ENCODE peak calls at places on chromosomes 12 and 14, in four cellular contexts. W, V, P and R are unnamed samples. For H3K4me1, the result is how much of the 10 kb centered on the place peaks cover.

GRCh38 chr14:70013269-70013873 is 134.2 kb downstream of the SMOC1 start:
- DNase-seq in W (peak), V (no peak), P (peak), R (no peak)

GRCh38 chr12:105433804-105434203 is 103.3 kb downstream of the C12orf75 start:
- DNase-seq in W (peak), V (no peak), P (no peak), R (no peak)

GRCh38 chr14:22994762-22995275 is 12.5 kb upstream of the AJUBA start:
- DNase-seq in W (peak), V (no peak), P (no peak), R (no peak)

GRCh38 chr14:65301862-65302539 is 110.5 kb upstream of the FUT8 start:
- DNase-seq in W (no peak), V (no peak), P (no peak), R (peak)

GRCh38 chr14:21087294-21088091 is 11.0 kb downstream of the ZNF219 start:
- DNase-seq in W (peak), V (no peak), P (no peak), R (no peak)

GRCh38 chr12:116136340-116136739 is 141.2 kb downstream of the MED13L start:
- DNase-seq in W (peak), V (no peak), P (no peak), R (no peak)

GRCh38 chr14:68979722-68980552 is 835 bp upstream of the ACTN1 start:
- DNase-seq in W (peak), V (peak), P (peak), R (peak)

GRCh38 chr14:46472261-46472660 is 179.3 kb downstream of the RPL10L start:
- DNase-seq in W (no peak), V (no peak), P (no peak), R (no peak)

GRCh38 chr14:54117401-54117800 is 160.8 kb upstream of the BMP4 start:
- DNase-seq in W (no peak), V (no peak), P (no peak), R (no peak)

GRCh38 chr14:69573205-69573840 is 1.3 kb downstream of the CCDC177 start:
- DNase-seq in W (no peak), V (no peak), P (no peak), R (no peak)

GRCh38 chr14:37584211-37585100 is 10.6 kb downstream of the FOXA1 start:
- DNase-seq in W (no peak), V (no peak), P (peak), R (peak)

GRCh38 chr12:124740691-124741137 is 123.0 kb downstream of the SCARB1 start:
- DNase-seq in W (peak), V (peak), P (no peak), R (no peak)

GRCh38 chr12:90510948-90511347 is 444.0 kb downstream of the CCER1 start:
- DNase-seq in W (peak), V (no peak), P (no peak), R (no peak)

DNA sequence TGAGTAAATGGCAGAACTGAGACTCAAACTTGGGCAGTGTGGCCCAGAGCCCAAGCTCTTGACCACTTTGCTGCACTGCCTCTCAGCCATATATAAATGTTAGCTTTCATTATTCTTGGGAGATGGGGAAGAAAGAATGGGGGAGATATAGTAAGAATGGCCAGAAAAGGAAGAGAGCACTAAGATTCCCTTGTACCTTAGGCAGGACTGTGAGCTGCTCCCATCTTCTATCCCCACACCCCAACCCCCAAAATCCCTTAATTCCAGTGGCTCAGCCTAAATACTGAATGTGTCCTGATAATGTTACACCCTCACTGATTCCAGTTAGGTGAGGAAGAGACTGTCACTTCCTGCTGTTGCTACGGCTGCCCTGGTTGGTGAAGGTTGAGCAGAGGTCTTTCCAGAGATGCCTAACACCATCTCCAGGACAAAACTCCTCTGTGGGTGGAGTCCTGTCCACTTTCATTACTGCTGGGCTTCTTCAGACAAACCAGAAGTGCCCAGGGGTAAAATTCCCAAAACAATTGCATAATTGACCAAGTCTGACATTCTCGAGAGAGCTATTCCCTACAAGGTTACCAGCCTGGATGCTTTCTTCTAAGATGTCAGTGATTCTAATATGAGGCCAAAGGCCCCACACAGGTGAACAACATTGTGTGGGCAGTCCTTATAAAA is 51.8 kb downstream of the GNG2 start:
- DNase-seq in W (no peak), V (no peak), P (no peak), R (no peak)
- H3K4me1 ChIP-seq in W (under half), V (under half), P (under half), R (under half)

GRCh38 chr14:44449694-44450093 is 57.4 kb downstream of the FSCB start:
- DNase-seq in W (no peak), V (no peak), P (peak), R (peak)
- TF ChIP-seq CTCF in W (no peak), V (no peak), P (no peak), R (no peak)

DNA sequence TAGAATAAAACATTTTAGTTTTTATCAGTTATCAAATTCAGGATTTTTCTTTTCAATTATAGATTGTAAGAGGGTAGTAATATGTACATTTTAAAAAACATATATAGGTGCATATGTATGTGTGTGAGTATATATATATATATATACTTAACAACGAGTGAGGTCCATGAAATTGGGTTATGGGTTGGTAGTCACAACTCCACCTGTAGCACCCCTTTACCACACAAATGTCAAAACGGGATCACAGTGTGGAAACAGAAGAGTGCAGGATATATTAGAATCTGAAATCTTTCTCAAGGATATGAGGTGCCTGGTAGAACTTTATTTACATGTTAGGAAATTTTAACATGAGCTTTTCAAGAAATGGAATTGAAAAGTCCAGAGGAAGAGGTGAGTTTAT is 31.3 kb downstream of the MIA2 start:
- DNase-seq in W (peak), V (no peak), P (peak), R (no peak)
- H3K4me3 ChIP-seq in W (no peak), V (peak), P (no peak), R (no peak)

DNA sequence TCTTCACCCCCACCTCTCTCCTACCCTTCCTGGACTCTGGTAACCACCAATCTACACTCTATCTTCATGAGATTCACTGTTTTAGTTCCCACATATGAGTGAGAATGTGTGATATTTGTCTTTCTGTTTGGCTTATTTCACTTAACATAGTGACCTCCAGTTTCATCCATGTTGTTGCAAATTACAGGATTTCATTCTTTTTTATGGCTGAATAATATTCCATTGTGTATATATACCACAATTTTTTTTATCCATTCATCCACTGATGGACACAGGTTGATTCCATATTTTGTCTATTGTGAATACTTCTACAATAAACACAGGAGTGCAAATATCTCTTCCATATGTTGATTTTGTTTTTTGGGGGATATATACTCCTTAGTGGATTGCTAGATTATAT is 140.5 kb downstream of the OTOGL start:
- DNase-seq in W (no peak), V (no peak), P (no peak), R (no peak)
- H3K4me1 ChIP-seq in W (under half), V (under half), P (under half), R (under half)

GRCh38 chr14:63438065-63438757 is 105.0 kb downstream of the PPP2R5E start:
- DNase-seq in W (peak), V (peak), P (peak), R (peak)
- TF ChIP-seq CTCF in W (no peak), V (no peak), P (no peak), R (no peak)

DNA sequence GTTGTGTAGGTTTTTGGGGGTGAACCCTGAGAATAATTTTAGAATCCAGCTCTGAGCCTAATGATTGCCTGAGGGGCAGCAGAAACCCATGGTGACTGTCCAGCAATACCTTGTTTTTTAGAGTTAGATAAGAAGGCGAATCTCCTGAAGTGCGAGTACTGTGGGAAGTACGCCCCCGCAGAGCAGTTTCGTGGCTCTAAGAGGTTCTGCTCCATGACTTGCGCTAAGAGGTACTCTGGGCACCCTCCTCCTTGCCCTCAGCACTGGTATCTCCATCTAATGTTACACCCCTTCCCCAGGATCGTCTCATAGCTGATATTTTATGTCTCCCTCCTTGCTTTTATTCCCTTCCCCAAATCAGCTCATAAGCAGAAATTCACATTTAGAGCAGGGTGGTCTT is 12.7 kb downstream of the M6PR start:
- DNase-seq in W (no peak), V (no peak), P (no peak), R (no peak)
- H3K4me3 ChIP-seq in W (no peak), V (no peak), P (no peak), R (no peak)

DNA sequence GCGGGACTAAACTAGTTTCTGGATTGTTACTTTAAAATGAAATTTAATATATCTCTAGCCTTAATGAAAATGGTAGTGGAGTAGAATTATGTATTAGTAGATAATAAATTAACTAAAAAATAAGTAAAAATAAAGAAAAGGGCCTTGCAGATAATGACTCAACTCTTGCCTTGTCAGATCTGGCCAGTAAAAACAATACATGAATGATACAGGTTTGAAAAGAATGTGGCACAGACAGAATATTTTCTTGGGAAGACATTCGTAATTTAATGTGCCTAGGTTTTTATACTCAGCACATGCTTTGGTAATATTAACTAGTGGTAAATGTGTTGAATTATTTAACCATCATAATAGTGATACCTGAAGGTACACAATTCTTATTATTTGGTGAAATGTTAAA is 28.3 kb downstream of the ATF7IP start:
- DNase-seq in W (peak), V (no peak), P (no peak), R (no peak)
- H3K4me1 ChIP-seq in W (under half), V (under half), P (under half), R (under half)

GRCh38 chr12:119649202-119649808 is 18.6 kb upstream of the PRKAB1 start:
- DNase-seq in W (no peak), V (no peak), P (no peak), R (no peak)
- TF ChIP-seq CTCF in W (peak), V (peak), P (peak), R (peak)